ENCODE peak calls at places on chromosome 2, in five cellular contexts. One of them, this sample, is unnamed.

GRCh38 chr2:131475831-131476230 is at the start of gene TUBA3D:
- DNase-seq in OCI-LY7: no peak
- DNase-seq in WTC11: no peak
- DNase-seq in H9: peak; percentile 41
- DNase-seq in uterus: no peak
- DNase-seq in this sample: no peak

GRCh38 chr2:220277445-220277960 is 650.1 kb downstream of the SLC4A3 start:
- DNase-seq in OCI-LY7: no peak
- DNase-seq in WTC11: no peak
- DNase-seq in H9: no peak
- DNase-seq in uterus: peak; percentile 62
- DNase-seq in this sample: peak; percentile 21

GRCh38 chr2:176115883-176116813 is at the start of gene HOXD10:
- DNase-seq in OCI-LY7: no peak
- DNase-seq in WTC11: peak; percentile 75
- DNase-seq in H9: peak; percentile 86
- DNase-seq in uterus: peak; percentile 91
- DNase-seq in this sample: no peak

GRCh38 chr2:126614529-126615279 is 41.3 kb upstream of the GYPC start:
- DNase-seq in OCI-LY7: no peak
- DNase-seq in WTC11: no peak
- DNase-seq in H9: no peak
- DNase-seq in uterus: no peak
- DNase-seq in this sample: no peak

GRCh38 chr2:160970052-160970846 is 190.0 kb upstream of the TANK start:
- DNase-seq in OCI-LY7: peak; percentile 29
- DNase-seq in WTC11: peak; percentile 29
- DNase-seq in H9: peak; percentile 46
- DNase-seq in uterus: peak; percentile 30
- DNase-seq in this sample: peak; percentile 47

GRCh38 chr2:3454802-3455201 is 64.5 kb downstream of the ADI1 start:
- DNase-seq in OCI-LY7: no peak
- DNase-seq in WTC11: no peak
- DNase-seq in H9: no peak
- DNase-seq in uterus: no peak
- DNase-seq in this sample: no peak

GRCh38 chr2:177753682-177754475 is 318.7 kb downstream of the PDE11A start:
- DNase-seq in OCI-LY7: peak; percentile 3
- DNase-seq in WTC11: peak; percentile 31
- DNase-seq in H9: peak; percentile 69
- DNase-seq in uterus: peak; percentile 82
- DNase-seq in this sample: peak; percentile 57

GRCh38 chr2:129757915-129758421 is 221.5 kb upstream of the RAB6C start:
- DNase-seq in OCI-LY7: no peak
- DNase-seq in WTC11: peak; percentile 38
- DNase-seq in H9: peak; percentile 78
- DNase-seq in uterus: no peak
- DNase-seq in this sample: no peak

GRCh38 chr2:66897181-66897580 is 462.3 kb downstream of the MEIS1 start:
- DNase-seq in OCI-LY7: no peak
- DNase-seq in WTC11: no peak
- DNase-seq in H9: no peak
- DNase-seq in uterus: peak; percentile 67
- DNase-seq in this sample: no peak

GRCh38 chr2:62724886-62725711 is 19.6 kb downstream of the EHBP1 start:
- DNase-seq in OCI-LY7: peak; percentile 15
- DNase-seq in WTC11: peak; percentile 63
- DNase-seq in H9: peak; percentile 71
- DNase-seq in uterus: no peak
- DNase-seq in this sample: no peak

GRCh38 chr2:55371387-55371786 is 48.3 kb downstream of the CCDC88A start:
- DNase-seq in OCI-LY7: no peak
- DNase-seq in WTC11: no peak
- DNase-seq in H9: no peak
- DNase-seq in uterus: no peak
- DNase-seq in this sample: no peak

GRCh38 chr2:67311536-67311935 is 85.6 kb upstream of the ETAA1 start:
- DNase-seq in OCI-LY7: no peak
- DNase-seq in WTC11: no peak
- DNase-seq in H9: no peak
- DNase-seq in uterus: no peak
- DNase-seq in this sample: no peak

GRCh38 chr2:236167297-236168109 is 683 bp downstream of the GBX2 start:
- DNase-seq in OCI-LY7: no peak
- DNase-seq in WTC11: peak; percentile 50
- DNase-seq in H9: no peak
- DNase-seq in uterus: no peak
- DNase-seq in this sample: no peak
- TF ChIP-seq CTCF in OCI-LY7: no peak
- TF ChIP-seq CTCF in WTC11: no peak
- TF ChIP-seq CTCF in H9: no peak
- TF ChIP-seq CTCF in uterus: no peak
- TF ChIP-seq CTCF in this sample: no peak

DNA sequence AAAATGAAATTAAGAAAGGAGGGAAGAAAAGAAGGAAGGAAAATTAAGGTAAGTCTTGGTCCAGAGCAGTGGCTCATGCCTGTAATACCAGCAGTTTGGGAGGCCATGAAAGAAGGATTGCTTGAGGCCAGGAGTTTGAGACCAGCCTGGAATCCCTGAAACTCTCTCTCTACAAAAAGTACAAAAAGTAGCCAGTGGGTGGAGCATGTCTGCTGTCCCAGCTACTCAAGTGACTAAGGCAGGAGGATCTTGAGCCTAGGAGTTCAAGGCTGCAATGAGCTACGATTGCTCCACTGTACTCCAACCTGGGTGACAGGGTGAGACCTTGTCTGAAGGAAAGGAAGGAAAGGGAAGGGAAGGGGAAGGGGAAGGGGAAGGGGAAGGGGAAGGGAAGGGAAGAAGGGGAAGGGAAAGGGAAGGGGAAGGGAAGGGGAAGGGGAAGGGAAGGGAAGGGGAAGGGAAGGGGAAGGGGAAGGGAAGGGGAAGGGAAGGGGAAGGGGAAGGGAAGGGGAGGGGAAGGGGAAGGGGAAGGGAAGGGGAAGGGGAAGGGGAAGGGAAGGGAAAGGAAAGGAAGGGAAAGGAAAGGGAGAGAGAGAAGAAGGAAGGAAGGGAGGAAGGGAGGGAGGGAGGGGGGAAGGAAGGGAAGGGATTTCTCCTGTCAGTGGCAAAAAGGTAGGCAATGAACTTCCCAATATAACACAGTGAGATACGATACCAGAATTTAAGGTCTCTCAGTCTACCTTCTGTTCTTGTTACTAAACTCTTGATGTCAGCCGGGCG is 412.8 kb downstream of the CMPK2 start:
- DNase-seq in OCI-LY7: peak; percentile 28
- DNase-seq in WTC11: no peak
- DNase-seq in H9: peak; percentile 49
- DNase-seq in uterus: no peak
- DNase-seq in this sample: no peak
- TF ChIP-seq CTCF in OCI-LY7: peak; percentile 48
- TF ChIP-seq CTCF in WTC11: no peak
- TF ChIP-seq CTCF in H9: peak; percentile 56
- TF ChIP-seq CTCF in uterus: no peak
- TF ChIP-seq CTCF in this sample: no peak

GRCh38 chr2:73156539-73157124 is 43.9 kb upstream of the RAB11FIP5 start:
- DNase-seq in OCI-LY7: no peak
- DNase-seq in WTC11: peak; percentile 88
- DNase-seq in H9: peak; percentile 90
- DNase-seq in uterus: peak; percentile 36
- DNase-seq in this sample: peak; percentile 36
- TF ChIP-seq CTCF in OCI-LY7: peak; percentile 31
- TF ChIP-seq CTCF in WTC11: peak; percentile 51
- TF ChIP-seq CTCF in H9: peak; percentile 95
- TF ChIP-seq CTCF in uterus: peak; percentile 52
- TF ChIP-seq CTCF in this sample: peak; percentile 58

GRCh38 chr2:191003405-191004309 is 10.3 kb downstream of the STAT1 start:
- DNase-seq in OCI-LY7: no peak
- DNase-seq in WTC11: no peak
- DNase-seq in H9: no peak
- DNase-seq in uterus: no peak
- DNase-seq in this sample: no peak
- TF ChIP-seq CTCF in OCI-LY7: no peak
- TF ChIP-seq CTCF in WTC11: no peak
- TF ChIP-seq CTCF in H9: no peak
- TF ChIP-seq CTCF in uterus: no peak
- TF ChIP-seq CTCF in this sample: no peak